ENCODE peak calls at places on chromosome 15, in ten cellular contexts. One of them, this sample, is unnamed. For H3K4me1, the result is how much of the 10 kb centered on the place peaks cover.

GRCh38 chr15:101657968-101658784 is 6.0 kb upstream of the TM2D3 start:
- DNase-seq in pancreas: peak
- DNase-seq in breast epithelium: no peak
- DNase-seq in upper lobe of left lung: no peak
- DNase-seq in HepG2: no peak
- DNase-seq in thoracic aorta: no peak
- DNase-seq in mammary epithelial cell: no peak
- DNase-seq in tibial artery: no peak
- DNase-seq in foreskin keratinocyte: no peak
- DNase-seq in PC-3: no peak
- DNase-seq in this sample: peak

GRCh38 chr15:56672721-56673120 is 60.6 kb downstream of the ZNF280D start:
- DNase-seq in pancreas: no peak
- DNase-seq in breast epithelium: no peak
- DNase-seq in upper lobe of left lung: no peak
- DNase-seq in HepG2: no peak
- DNase-seq in thoracic aorta: no peak
- DNase-seq in mammary epithelial cell: no peak
- DNase-seq in tibial artery: no peak
- DNase-seq in foreskin keratinocyte: no peak
- DNase-seq in PC-3: no peak
- DNase-seq in this sample: no peak

GRCh38 chr15:70523634-70524033 is 239.7 kb downstream of the UACA start:
- DNase-seq in pancreas: no peak
- DNase-seq in breast epithelium: no peak
- DNase-seq in upper lobe of left lung: no peak
- DNase-seq in HepG2: no peak
- DNase-seq in thoracic aorta: no peak
- DNase-seq in mammary epithelial cell: no peak
- DNase-seq in tibial artery: no peak
- DNase-seq in foreskin keratinocyte: no peak
- DNase-seq in PC-3: no peak
- DNase-seq in this sample: peak

GRCh38 chr15:25892126-25892525 is 29.0 kb upstream of the ATP10A start:
- DNase-seq in pancreas: no peak
- DNase-seq in breast epithelium: peak
- DNase-seq in upper lobe of left lung: no peak
- DNase-seq in HepG2: no peak
- DNase-seq in thoracic aorta: no peak
- DNase-seq in mammary epithelial cell: no peak
- DNase-seq in tibial artery: no peak
- DNase-seq in foreskin keratinocyte: no peak
- DNase-seq in PC-3: peak
- DNase-seq in this sample: no peak

GRCh38 chr15:61974759-61975158 is 85.5 kb downstream of the VPS13C start:
- DNase-seq in pancreas: no peak
- DNase-seq in breast epithelium: no peak
- DNase-seq in upper lobe of left lung: no peak
- DNase-seq in HepG2: no peak
- DNase-seq in thoracic aorta: no peak
- DNase-seq in mammary epithelial cell: peak
- DNase-seq in tibial artery: no peak
- DNase-seq in foreskin keratinocyte: no peak
- DNase-seq in PC-3: peak
- DNase-seq in this sample: no peak

GRCh38 chr15:41894791-41895463 is 1.1 kb upstream of the SPTBN5 start:
- DNase-seq in pancreas: peak
- DNase-seq in breast epithelium: peak
- DNase-seq in upper lobe of left lung: peak
- DNase-seq in HepG2: peak
- DNase-seq in thoracic aorta: peak
- DNase-seq in mammary epithelial cell: peak
- DNase-seq in tibial artery: peak
- DNase-seq in foreskin keratinocyte: peak
- DNase-seq in PC-3: peak
- DNase-seq in this sample: peak

GRCh38 chr15:100438570-100438969 is 90.2 kb downstream of the CERS3 start:
- DNase-seq in pancreas: peak
- DNase-seq in breast epithelium: no peak
- DNase-seq in upper lobe of left lung: no peak
- DNase-seq in HepG2: no peak
- DNase-seq in thoracic aorta: no peak
- DNase-seq in mammary epithelial cell: peak
- DNase-seq in tibial artery: peak
- DNase-seq in foreskin keratinocyte: peak
- DNase-seq in PC-3: peak
- DNase-seq in this sample: peak

GRCh38 chr15:97168704-97169475 is 791.6 kb upstream of the ARRDC4 start:
- DNase-seq in pancreas: no peak
- DNase-seq in breast epithelium: no peak
- DNase-seq in upper lobe of left lung: no peak
- DNase-seq in HepG2: no peak
- DNase-seq in thoracic aorta: no peak
- DNase-seq in mammary epithelial cell: no peak
- DNase-seq in tibial artery: no peak
- DNase-seq in foreskin keratinocyte: no peak
- DNase-seq in PC-3: no peak
- DNase-seq in this sample: no peak

GRCh38 chr15:66251790-66252355 is 1.7 kb downstream of the MEGF11 start:
- DNase-seq in pancreas: no peak
- DNase-seq in breast epithelium: no peak
- DNase-seq in upper lobe of left lung: peak
- DNase-seq in HepG2: no peak
- DNase-seq in thoracic aorta: no peak
- DNase-seq in mammary epithelial cell: no peak
- DNase-seq in tibial artery: no peak
- DNase-seq in foreskin keratinocyte: no peak
- DNase-seq in PC-3: no peak
- DNase-seq in this sample: no peak

GRCh38 chr15:62066663-62067447 is at the start of gene C2CD4A:
- DNase-seq in pancreas: peak
- DNase-seq in breast epithelium: peak
- DNase-seq in upper lobe of left lung: peak
- DNase-seq in HepG2: peak
- DNase-seq in thoracic aorta: no peak
- DNase-seq in mammary epithelial cell: peak
- DNase-seq in tibial artery: peak
- DNase-seq in foreskin keratinocyte: no peak
- DNase-seq in PC-3: peak
- DNase-seq in this sample: peak

GRCh38 chr15:40142428-40142827 is 18.4 kb upstream of the BUB1B start:
- DNase-seq in pancreas: no peak
- DNase-seq in breast epithelium: no peak
- DNase-seq in upper lobe of left lung: no peak
- DNase-seq in HepG2: no peak
- DNase-seq in thoracic aorta: no peak
- DNase-seq in mammary epithelial cell: no peak
- DNase-seq in tibial artery: no peak
- DNase-seq in foreskin keratinocyte: no peak
- DNase-seq in PC-3: no peak
- DNase-seq in this sample: no peak

GRCh38 chr15:57003418-57003817 is 85.0 kb downstream of the TCF12 start:
- DNase-seq in pancreas: no peak
- DNase-seq in breast epithelium: no peak
- DNase-seq in upper lobe of left lung: no peak
- DNase-seq in HepG2: no peak
- DNase-seq in thoracic aorta: no peak
- DNase-seq in mammary epithelial cell: peak
- DNase-seq in tibial artery: no peak
- DNase-seq in foreskin keratinocyte: no peak
- DNase-seq in PC-3: peak
- DNase-seq in this sample: no peak

GRCh38 chr15:31485431-31485830 is 158.8 kb downstream of the KLF13 start:
- DNase-seq in pancreas: no peak
- DNase-seq in breast epithelium: no peak
- DNase-seq in upper lobe of left lung: no peak
- DNase-seq in HepG2: no peak
- DNase-seq in thoracic aorta: no peak
- DNase-seq in mammary epithelial cell: no peak
- DNase-seq in tibial artery: no peak
- DNase-seq in foreskin keratinocyte: no peak
- DNase-seq in PC-3: no peak
- DNase-seq in this sample: peak

GRCh38 chr15:31486506-31486905 is 159.9 kb downstream of the KLF13 start:
- DNase-seq in pancreas: no peak
- DNase-seq in breast epithelium: no peak
- DNase-seq in upper lobe of left lung: no peak
- DNase-seq in HepG2: no peak
- DNase-seq in thoracic aorta: no peak
- DNase-seq in mammary epithelial cell: no peak
- DNase-seq in tibial artery: no peak
- DNase-seq in foreskin keratinocyte: no peak
- DNase-seq in PC-3: no peak
- DNase-seq in this sample: no peak

GRCh38 chr15:31484986-31485385 is 158.4 kb downstream of the KLF13 start:
- DNase-seq in pancreas: no peak
- DNase-seq in breast epithelium: no peak
- DNase-seq in upper lobe of left lung: no peak
- DNase-seq in HepG2: no peak
- DNase-seq in thoracic aorta: no peak
- DNase-seq in mammary epithelial cell: no peak
- DNase-seq in tibial artery: no peak
- DNase-seq in foreskin keratinocyte: no peak
- DNase-seq in PC-3: no peak
- DNase-seq in this sample: no peak

GRCh38 chr15:31486906-31487695 is 160.5 kb downstream of the KLF13 start:
- DNase-seq in pancreas: no peak
- DNase-seq in breast epithelium: no peak
- DNase-seq in upper lobe of left lung: no peak
- DNase-seq in HepG2: no peak
- DNase-seq in thoracic aorta: no peak
- DNase-seq in mammary epithelial cell: no peak
- DNase-seq in tibial artery: no peak
- DNase-seq in foreskin keratinocyte: no peak
- DNase-seq in PC-3: no peak
- DNase-seq in this sample: no peak

GRCh38 chr15:31485911-31486461 is 159.4 kb downstream of the KLF13 start:
- DNase-seq in pancreas: no peak
- DNase-seq in breast epithelium: no peak
- DNase-seq in upper lobe of left lung: no peak
- DNase-seq in HepG2: no peak
- DNase-seq in thoracic aorta: no peak
- DNase-seq in mammary epithelial cell: no peak
- DNase-seq in tibial artery: no peak
- DNase-seq in foreskin keratinocyte: no peak
- DNase-seq in PC-3: no peak
- DNase-seq in this sample: no peak
- TF ChIP-seq CTCF in pancreas: no peak
- TF ChIP-seq CTCF in breast epithelium: no peak
- TF ChIP-seq CTCF in upper lobe of left lung: no peak
- TF ChIP-seq CTCF in HepG2: no peak
- TF ChIP-seq CTCF in thoracic aorta: no peak
- TF ChIP-seq CTCF in mammary epithelial cell: no peak
- TF ChIP-seq CTCF in tibial artery: no peak
- TF ChIP-seq CTCF in foreskin keratinocyte: no peak
- TF ChIP-seq CTCF in PC-3: no peak
- TF ChIP-seq CTCF in this sample: no peak

GRCh38 chr15:46059921-46060565 is 425.2 kb downstream of the SQOR start:
- DNase-seq in pancreas: peak
- DNase-seq in breast epithelium: no peak
- DNase-seq in upper lobe of left lung: no peak
- DNase-seq in HepG2: no peak
- DNase-seq in thoracic aorta: no peak
- DNase-seq in mammary epithelial cell: no peak
- DNase-seq in tibial artery: no peak
- DNase-seq in foreskin keratinocyte: no peak
- DNase-seq in PC-3: no peak
- DNase-seq in this sample: no peak
- H3K4me1 ChIP-seq in pancreas: under half
- H3K4me1 ChIP-seq in breast epithelium: under half
- H3K4me1 ChIP-seq in upper lobe of left lung: under half
- H3K4me1 ChIP-seq in HepG2: under half
- H3K4me1 ChIP-seq in thoracic aorta: under half
- H3K4me1 ChIP-seq in mammary epithelial cell: under half
- H3K4me1 ChIP-seq in tibial artery: under half
- H3K4me1 ChIP-seq in foreskin keratinocyte: under half
- H3K4me1 ChIP-seq in PC-3: under half
- H3K4me1 ChIP-seq in this sample: under half

DNA sequence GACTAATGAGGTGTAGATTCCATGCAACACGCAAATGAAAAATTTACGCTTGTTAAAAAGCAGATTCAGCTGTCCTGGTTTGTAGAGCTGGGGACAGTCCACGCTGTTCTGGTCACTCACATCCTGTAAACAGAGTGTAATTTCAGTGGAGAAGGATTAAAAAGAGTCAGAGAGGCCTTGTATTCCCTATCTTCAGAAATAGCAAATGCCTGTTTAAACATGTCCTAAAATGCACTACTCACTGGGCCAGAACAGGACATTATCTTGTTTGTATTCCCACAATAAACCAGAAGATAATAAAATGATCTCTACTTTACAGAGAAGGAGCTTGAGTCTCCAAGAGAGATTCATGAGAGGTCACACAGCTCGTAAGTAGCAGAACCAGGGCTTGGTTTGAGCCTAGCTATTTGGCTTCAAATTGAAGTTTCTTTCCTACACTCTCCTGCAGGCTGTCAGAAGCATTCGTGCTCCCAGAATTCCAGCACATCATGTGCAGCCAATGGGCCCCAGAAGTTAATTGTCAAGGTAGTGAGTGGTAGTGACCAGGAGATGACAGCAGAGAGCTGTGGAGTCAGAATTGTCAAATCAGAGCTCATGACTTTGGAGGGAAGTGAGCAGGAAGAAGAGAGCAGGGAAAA is 242.5 kb downstream of the ATP8B4 start:
- DNase-seq in pancreas: no peak
- DNase-seq in breast epithelium: no peak
- DNase-seq in upper lobe of left lung: no peak
- DNase-seq in HepG2: no peak
- DNase-seq in thoracic aorta: no peak
- DNase-seq in mammary epithelial cell: peak
- DNase-seq in tibial artery: peak
- DNase-seq in foreskin keratinocyte: no peak
- DNase-seq in PC-3: peak
- DNase-seq in this sample: no peak
- TF ChIP-seq CTCF in pancreas: peak
- TF ChIP-seq CTCF in breast epithelium: no peak
- TF ChIP-seq CTCF in upper lobe of left lung: no peak
- TF ChIP-seq CTCF in HepG2: peak
- TF ChIP-seq CTCF in thoracic aorta: peak
- TF ChIP-seq CTCF in mammary epithelial cell: peak
- TF ChIP-seq CTCF in tibial artery: peak
- TF ChIP-seq CTCF in foreskin keratinocyte: peak
- TF ChIP-seq CTCF in PC-3: peak
- TF ChIP-seq CTCF in this sample: peak

DNA sequence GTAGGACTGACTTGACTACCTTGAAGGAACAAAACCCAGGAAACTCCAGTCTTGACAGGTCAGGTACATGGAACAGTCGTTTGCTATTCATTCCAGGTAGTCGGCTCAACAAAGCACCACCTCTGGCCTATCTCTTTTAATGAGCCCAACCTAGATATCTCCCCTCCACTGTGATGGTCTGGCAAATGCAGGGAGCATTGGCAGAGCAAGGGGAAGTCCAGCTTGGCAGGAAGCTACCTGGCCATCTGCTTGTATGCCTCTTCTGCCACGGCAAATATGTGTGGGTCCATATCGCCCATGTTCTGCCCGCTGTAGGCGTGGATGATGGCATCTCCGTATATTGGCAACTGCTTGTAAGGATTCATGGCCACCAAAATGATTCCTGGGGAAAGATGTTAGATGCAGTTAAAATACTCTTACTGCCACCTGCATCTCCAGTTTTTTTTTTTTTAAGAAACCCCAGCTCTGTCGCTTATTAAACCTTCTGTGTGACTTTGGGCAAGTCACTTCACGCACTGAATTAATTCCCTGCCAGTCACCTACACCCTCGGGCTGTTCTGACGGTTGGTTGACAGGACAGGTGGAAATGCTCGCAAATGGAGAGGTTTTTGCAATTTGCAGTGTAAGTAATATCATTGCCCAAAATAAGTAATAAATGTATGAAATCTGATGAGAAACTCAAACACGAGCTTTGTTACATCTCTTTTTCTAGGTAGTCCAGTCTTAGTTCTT is 16.8 kb downstream of the MYO5C start:
- DNase-seq in pancreas: no peak
- DNase-seq in breast epithelium: no peak
- DNase-seq in upper lobe of left lung: no peak
- DNase-seq in HepG2: no peak
- DNase-seq in thoracic aorta: no peak
- DNase-seq in mammary epithelial cell: no peak
- DNase-seq in tibial artery: no peak
- DNase-seq in foreskin keratinocyte: no peak
- DNase-seq in PC-3: no peak
- DNase-seq in this sample: no peak
- H3K4me1 ChIP-seq in pancreas: under half
- H3K4me1 ChIP-seq in breast epithelium: under half
- H3K4me1 ChIP-seq in upper lobe of left lung: under half
- H3K4me1 ChIP-seq in HepG2: under half
- H3K4me1 ChIP-seq in thoracic aorta: under half
- H3K4me1 ChIP-seq in mammary epithelial cell: under half
- H3K4me1 ChIP-seq in tibial artery: under half
- H3K4me1 ChIP-seq in foreskin keratinocyte: under half
- H3K4me1 ChIP-seq in PC-3: under half
- H3K4me1 ChIP-seq in this sample: under half

This sample was measured in right lobe of liver.